ENCODE peak calls at places on chromosomes 12 and 14, in seven cellular contexts. Y is naive thymus-derived CD4-positive, alpha-beta T cell; C is Peyer's patch; Q is testis; L is CD8-positive, alpha-beta T cell; H is tibial nerve; I is colonic mucosa. P is an unnamed sample.

GRCh38 chr14:26702721-26703250 is 105.0 kb upstream of the NOVA1 start:
- DNase-seq in C (no peak), I (no peak), Q (no peak), Y (no peak), L (no peak), H (no peak), P (no peak)

GRCh38 chr12:52337054-52337453 is 15.9 kb upstream of the KRT83 start:
- DNase-seq in C (no peak), H (no peak), L (no peak), Y (no peak), Q (no peak), I (no peak), P (no peak)

GRCh38 chr14:56841611-56842010 is 31.3 kb upstream of the OTX2 start:
- DNase-seq in I (no peak), H (no peak), C (no peak), Q (no peak), Y (no peak), L (no peak), P (no peak)

GRCh38 chr12:130017571-130018449 is 114.0 kb upstream of the TMEM132D start:
- DNase-seq in C (no peak), H (no peak), Y (no peak), Q (peak; percentile 25), L (no peak), I (no peak), P (no peak)

GRCh38 chr14:49970474-49971147 is 77.7 kb downstream of the ARF6 start:
- DNase-seq in Y (no peak), H (peak; percentile 52), I (peak; percentile 57), Q (peak; percentile 80), C (no peak), L (no peak), P (peak; percentile 49)

GRCh38 chr12:8057839-8058238 is 8.3 kb downstream of the C3AR1 start:
- DNase-seq in C (no peak), H (no peak), Q (no peak), I (no peak), Y (no peak), L (no peak), P (no peak)

GRCh38 chr12:120376416-120376815 is 7.5 kb upstream of the MSI1 start:
- DNase-seq in I (no peak), Q (no peak), Y (no peak), C (no peak), L (no peak), H (no peak), P (no peak)

GRCh38 chr14:67432088-67432564 is 20.2 kb upstream of the PLEK2 start:
- DNase-seq in H (no peak), Q (no peak), L (no peak), I (no peak), C (no peak), Y (no peak), P (no peak)

GRCh38 chr14:30193791-30194407 is 266.3 kb upstream of the PRKD1 start:
- DNase-seq in L (no peak), C (no peak), Q (no peak), Y (no peak), H (no peak), I (no peak), P (no peak)

GRCh38 chr12:130335517-130336392 is 1.9 kb upstream of the PIWIL1 start:
- DNase-seq in C (no peak), L (no peak), Q (peak; percentile 81), Y (peak; percentile 58), H (peak; percentile 88), I (peak; percentile 62), P (peak; percentile 57)

GRCh38 chr14:52876806-52877205 is 74.0 kb downstream of the FERMT2 start:
- DNase-seq in I (no peak), L (no peak), Q (no peak), H (no peak), Y (no peak), C (no peak), P (no peak)

GRCh38 chr12:132477009-132477702 is 12.8 kb upstream of the FBRSL1 start:
- DNase-seq in L (no peak), Q (no peak), Y (no peak), C (no peak), H (no peak), I (no peak), P (no peak)

GRCh38 chr12:29533815-29534489 is 36.5 kb upstream of the OVCH1 start:
- DNase-seq in C (no peak), I (no peak), Q (no peak), Y (no peak), L (no peak), H (no peak), P (no peak)

GRCh38 chr14:50045039-50045711 is 71.2 kb downstream of the VCPKMT start:
- DNase-seq in C (peak; percentile 93), I (peak; percentile 93), L (peak; percentile 27), Y (peak; percentile 74), H (peak; percentile 67), Q (peak; percentile 56), P (peak; percentile 97)

GRCh38 chr12:67714648-67715047 is 66.1 kb downstream of the DYRK2 start:
- DNase-seq in I (no peak), Q (no peak), Y (no peak), C (no peak), L (no peak), H (no peak), P (peak; percentile 16)

GRCh38 chr12:104517880-104518279 is 61.1 kb downstream of the CHST11 start:
- DNase-seq in Q (no peak), H (no peak), Y (no peak), I (no peak), L (no peak), C (no peak), P (no peak)

GRCh38 chr14:74249433-74250375 is 10.5 kb downstream of the VSX2 start:
- DNase-seq in Y (no peak), I (no peak), H (no peak), L (no peak), Q (no peak), C (no peak), P (no peak)

GRCh38 chr12:1796515-1797010 is 23.8 kb upstream of the LRTM2 start:
- DNase-seq in Q (peak; percentile 46), L (no peak), I (peak; percentile 57), H (no peak), C (peak; percentile 57), Y (peak; percentile 57), P (no peak)

GRCh38 chr14:55772521-55772920 is 192.5 kb downstream of the KTN1 start:
- DNase-seq in H (no peak), I (no peak), L (no peak), Y (no peak), Q (no peak), C (no peak), P (no peak)

GRCh38 chr12:125882141-125882540 is 816.9 kb downstream of the AACS start:
- DNase-seq in H (no peak), I (no peak), Y (no peak), L (no peak), C (no peak), Q (no peak), P (no peak)

GRCh38 chr12:115095073-115095748 is 411.2 kb upstream of the TBX3 start:
- DNase-seq in Q (no peak), H (no peak), C (no peak), I (no peak), L (no peak), Y (no peak), P (no peak)

GRCh38 chr14:101492716-101493115 is 68.6 kb upstream of the DIO3 start:
- DNase-seq in Y (no peak), I (no peak), H (no peak), C (no peak), L (no peak), Q (peak; percentile 13), P (no peak)

GRCh38 chr14:85536835-85537195 is 6.9 kb downstream of the FLRT2 start:
- DNase-seq in L (no peak), Q (no peak), I (no peak), Y (no peak), H (no peak), C (no peak), P (no peak)

GRCh38 chr14:105168496-105168978 is at the start of gene JAG2:
- DNase-seq in I (peak; percentile 53), C (peak; percentile 34), L (no peak), H (no peak), Y (peak; percentile 34), Q (peak; percentile 82), P (peak; percentile 31)
- H3K4me1 ChIP-seq in I (peaks cover 8% of the 10 kb centered on the region), C (no peaks in the 10 kb centered on the region), L (peaks cover 20% of the 10 kb centered on the region), H (no peaks in the 10 kb centered on the region), Y (peaks cover 6% of the 10 kb centered on the region), Q (peaks cover 4% of the 10 kb centered on the region), P (no peaks in the 10 kb centered on the region)

DNA sequence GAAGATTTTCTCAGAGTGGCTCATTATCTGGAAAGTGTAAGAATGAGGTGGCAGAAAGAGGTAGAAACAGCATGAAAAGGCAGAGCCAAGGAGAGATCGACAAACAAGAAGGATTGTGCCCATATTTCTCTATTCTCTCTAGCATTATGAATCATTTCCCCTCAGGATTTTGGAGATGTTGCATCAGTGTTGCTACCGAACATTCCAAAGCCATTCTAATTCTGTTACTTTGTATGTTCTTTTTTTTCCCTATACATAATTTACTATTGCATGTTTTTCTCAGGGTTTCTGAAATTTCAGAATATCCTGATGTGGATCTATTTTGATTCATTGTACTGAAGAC is 61.4 kb downstream of the KICS2 start:
- DNase-seq in H (no peak), C (no peak), Y (no peak), L (no peak), I (no peak), Q (no peak), P (no peak)
- H3K27ac ChIP-seq in H (no peak overlapping the region), C (no peak overlapping the region), Y (no peak overlapping the region), L (no peak overlapping the region), I (no peak overlapping the region), Q (no peak overlapping the region), P (no peak overlapping the region)

GRCh38 chr14:61350871-61351270 is 29.5 kb downstream of the PRKCH start:
- DNase-seq in L (no peak), I (no peak), C (no peak), Q (no peak), H (no peak), Y (no peak), P (no peak)
- H3K4me1 ChIP-seq in L (peaks cover 95% of the 10 kb centered on the region), I (no peaks in the 10 kb centered on the region), C (no peaks in the 10 kb centered on the region), Q (no peaks in the 10 kb centered on the region), H (no peaks in the 10 kb centered on the region), Y (peaks cover 98% of the 10 kb centered on the region), P (no peaks in the 10 kb centered on the region)

GRCh38 chr14:61716956-61717355 is 21.6 kb downstream of the HIF1A start:
- DNase-seq in C (no peak), Y (no peak), I (no peak), L (no peak), Q (no peak), H (no peak), P (no peak)
- H3K27ac ChIP-seq in C (no peak overlapping the region), Y (no peak overlapping the region), I (no peak overlapping the region), L (no peak overlapping the region), Q (no peak overlapping the region), H (no peak overlapping the region), P (no peak overlapping the region)

P was measured in small intestine.